ENCODE peak calls at places on chromosomes 4 and X, in ten cellular contexts. N is amniotic stem cell; J is T-helper 17 cell; O is neural crest cell; F is progenitor cell of endocrine pancreas; B is Jurkat, Clone E6-1; V is activated T-cell treated with anti-CD3 and anti-CD28 coated beads, Interleukin-2, amount 50 U/mL, for 72 hours; E is stimulated activated CD8-positive, alpha-beta memory T cell treated with anti-CD3 and anti-CD28 coated beads, Interleukin-4, amount 100 ng/mL, for 1 hour; Q is caudate nucleus; T is Right ventricle myocardium superior. C is an unnamed sample.

GRCh38 chr4:117770269-117771087 is 263.8 kb upstream of the NDST3 start:
- DNase-seq in N (no peak), J (no peak), O (no peak), F (no peak), B (no peak), V (no peak), E (no peak), Q (no peak), T (no peak), C (no peak)

GRCh38 chr4:42083816-42084215 is 68.6 kb downstream of the BEND4 start:
- DNase-seq in N (peak), J (no peak), O (no peak), F (no peak), B (no peak), V (no peak), E (no peak), Q (no peak), T (no peak), C (no peak)

GRCh38 chr4:123398803-123399637 is 2.4 kb downstream of the SPRY1 start:
- DNase-seq in N (peak), J (peak), O (peak), F (no peak), B (no peak), V (peak), E (no peak), Q (peak), T (peak), C (no peak)

GRCh38 chr4:170420255-170420693 is 330.5 kb upstream of the AADAT start:
- DNase-seq in N (no peak), J (no peak), O (no peak), F (no peak), B (no peak), V (no peak), E (no peak), Q (no peak), T (no peak), C (no peak)

GRCh38 chr4:74202062-74202586 is 44.2 kb downstream of the MTHFD2L start:
- DNase-seq in N (no peak), J (no peak), O (no peak), F (no peak), B (no peak), V (no peak), E (no peak), Q (no peak), T (no peak), C (no peak)

GRCh38 chrX:30620125-30620524 is 33.1 kb upstream of the GK start:
- DNase-seq in N (no peak), J (no peak), O (no peak), F (no peak), B (no peak), V (no peak), E (no peak), Q (no peak), T (no peak), C (no peak)

GRCh38 chr4:66555301-66555700 is 885.0 kb upstream of the EPHA5 start:
- DNase-seq in N (peak), J (no peak), O (no peak), F (no peak), B (no peak), V (no peak), E (no peak), Q (no peak), T (no peak), C (peak)

GRCh38 chr4:38188631-38189101 is 228.5 kb downstream of the PTTG2 start:
- DNase-seq in N (no peak), J (no peak), O (no peak), F (no peak), B (no peak), V (no peak), E (no peak), Q (no peak), T (no peak), C (no peak)

GRCh38 chrX:155592331-155592730 is 20.4 kb downstream of the TMLHE start:
- DNase-seq in N (no peak), J (no peak), O (no peak), F (no peak), B (no peak), V (no peak), E (no peak), Q (no peak), T (no peak), C (no peak)

C was measured in AG09309.